ENCODE peak calls at places on chromosomes 12 and 14, in eight cellular contexts. S is esophagus muscularis mucosa, J is stomach, Q is GM12878, P is HCT116, O is sigmoid colon, C is Panc1, K is GM23338. I is an unnamed sample.

GRCh38 chr12:1093166-1093751 is 102.2 kb downstream of the ERC1 start:
- DNase-seq in S (no peak), J (no peak), Q (no peak), P (peak; percentile 53), O (no peak), C (no peak), K (peak; percentile 85), I (peak; percentile 33)

GRCh38 chr14:75539562-75540478 is 17.6 kb downstream of the BATF start:
- DNase-seq in S (no peak), J (no peak), Q (no peak), P (no peak), O (no peak), C (no peak), K (peak; percentile 36), I (no peak)

GRCh38 chr12:113030875-113031525 is 25.5 kb upstream of the DTX1 start:
- DNase-seq in S (no peak), J (no peak), Q (no peak), P (peak; percentile 82), O (no peak), C (no peak), K (peak; percentile 89), I (peak; percentile 10)

GRCh38 chr14:101888182-101888581 is 76.2 kb upstream of the DYNC1H1 start:
- DNase-seq in S (no peak), J (no peak), Q (no peak), P (no peak), O (no peak), C (no peak), K (no peak), I (no peak)

GRCh38 chr12:122018457-122018856 is 3.2 kb upstream of the BCL7A start:
- DNase-seq in S (no peak), J (no peak), Q (no peak), P (no peak), O (no peak), C (no peak), K (no peak), I (no peak)

GRCh38 chr14:63362305-63362914 is 43.7 kb upstream of the GPHB5 start:
- DNase-seq in S (no peak), J (no peak), Q (no peak), P (no peak), O (no peak), C (no peak), K (no peak), I (no peak)

GRCh38 chr14:60250318-60251035 is 1.5 kb downstream of the PPM1A start:
- DNase-seq in S (no peak), J (no peak), Q (no peak), P (peak; percentile 6), O (no peak), C (peak; percentile 8), K (peak; percentile 23), I (no peak)

GRCh38 chr14:59630281-59630963 is 53.8 kb upstream of the CCDC175 start:
- DNase-seq in S (no peak), J (no peak), Q (no peak), P (no peak), O (no peak), C (no peak), K (peak; percentile 76), I (no peak)

GRCh38 chr14:95354834-95355233 is 35.1 kb upstream of the CLMN start:
- DNase-seq in S (no peak), J (no peak), Q (no peak), P (no peak), O (no peak), C (no peak), K (no peak), I (no peak)

GRCh38 chr14:84566109-84566508 is 963.8 kb upstream of the FLRT2 start:
- DNase-seq in S (no peak), J (no peak), Q (no peak), P (no peak), O (no peak), C (no peak), K (peak; percentile 25), I (no peak)

GRCh38 chr12:80794506-80794905 is 77.8 kb downstream of the MYF5 start:
- DNase-seq in S (no peak), J (no peak), Q (no peak), P (no peak), O (no peak), C (no peak), K (no peak), I (no peak)

GRCh38 chr12:39239484-39240143 is 203.3 kb downstream of the KIF21A start:
- DNase-seq in S (no peak), J (no peak), Q (no peak), P (no peak), O (no peak), C (no peak), K (no peak), I (no peak)

GRCh38 chr12:91111366-91112321 is at the start of gene LUM:
- DNase-seq in S (no peak), J (no peak), Q (no peak), P (no peak), O (no peak), C (no peak), K (peak; percentile 22), I (no peak)

DNA sequence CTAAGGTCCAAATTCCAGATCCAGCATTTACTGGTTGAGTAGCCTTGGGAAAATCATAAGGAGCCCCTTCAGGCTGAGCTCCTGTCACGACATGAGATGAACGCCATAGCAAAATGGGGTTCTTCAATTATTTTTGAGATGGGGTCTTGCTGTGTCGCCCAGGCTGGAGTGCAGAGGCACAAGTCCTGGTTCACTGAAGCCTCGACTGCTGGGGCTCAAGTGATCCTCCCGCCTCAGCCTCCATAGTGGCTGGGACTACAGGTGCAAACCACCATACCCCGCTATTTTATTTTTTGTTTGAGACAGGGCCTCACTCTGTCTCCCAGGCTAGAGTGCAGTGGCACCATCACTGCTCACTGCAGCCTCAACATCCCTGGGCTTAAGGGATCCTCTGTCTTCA is 25.7 kb upstream of the GPR68 start:
- DNase-seq in S (no peak), J (no peak), Q (no peak), P (no peak), O (no peak), C (no peak), K (no peak), I (no peak)
- TF ChIP-seq CTCF in S (no peak), J (no peak), Q (no peak), P (no peak), O (no peak), C (no peak), K (no peak), I (no peak)

DNA sequence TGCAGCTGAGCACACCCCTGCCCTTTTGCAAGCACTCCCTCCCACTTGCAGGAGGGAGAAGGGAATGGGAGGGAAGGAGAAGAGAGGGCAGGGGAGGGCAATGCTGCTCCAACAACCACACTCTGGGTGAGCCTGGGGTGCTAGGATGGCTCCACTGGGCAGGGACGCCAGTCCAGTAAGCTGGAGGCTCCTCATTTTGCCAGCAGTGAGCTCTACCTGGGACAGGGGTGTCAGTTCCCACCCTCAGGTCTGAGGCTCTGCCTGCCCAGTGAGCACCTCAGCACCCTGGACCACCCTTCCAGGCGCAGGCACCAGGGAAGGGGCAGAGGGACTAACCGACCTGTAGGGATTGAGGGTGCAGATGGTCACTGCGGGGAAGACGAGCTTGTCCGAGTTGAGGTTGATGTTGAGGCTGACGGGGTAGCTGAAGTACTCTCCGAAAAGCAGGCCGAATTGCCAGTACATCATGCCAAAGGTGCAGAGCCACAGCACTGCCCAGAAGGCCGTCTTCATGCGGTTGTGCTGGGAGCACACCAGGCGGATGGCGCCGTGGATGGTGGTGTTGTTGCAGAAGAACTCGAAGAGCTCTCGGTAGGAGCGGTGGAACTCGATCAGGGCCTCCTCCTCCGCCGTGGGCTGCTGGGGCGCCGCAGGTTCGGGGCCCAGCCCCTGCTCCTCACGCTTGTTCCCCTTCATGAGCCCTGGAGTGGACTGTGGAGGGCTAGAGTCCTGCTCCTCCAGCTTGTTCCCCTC is 1.2 kb downstream of the SCNN1A start:
- DNase-seq in S (no peak), J (no peak), Q (no peak), P (no peak), O (peak; percentile 61), C (no peak), K (no peak), I (no peak)
- H3K4me3 ChIP-seq in S (no peak overlapping the region), J (peak overlapping the region; percentile 37), Q (no peak overlapping the region), P (peak overlapping the region; percentile 58), O (no peak overlapping the region), C (peak overlapping the region; percentile 18), K (peak overlapping the region; percentile 67), I (peak overlapping the region; percentile 14)

GRCh38 chr12:29039013-29039412 is 110.1 kb upstream of the FAR2 start:
- DNase-seq in S (no peak), J (no peak), Q (no peak), P (no peak), O (no peak), C (no peak), K (no peak), I (no peak)
- TF ChIP-seq POLR2AphosphoS5 in S (no peak), J (no peak), Q (no peak), P (no peak), O (no peak), C (no peak), K (no peak), I (no peak)

GRCh38 chr14:46661728-46662127 is 10.1 kb upstream of the RPL10L start:
- DNase-seq in S (no peak), J (no peak), Q (no peak), P (peak; percentile 0), O (no peak), C (no peak), K (peak; percentile 69), I (no peak)
- TF ChIP-seq CTCF in S (no peak), J (no peak), Q (no peak), P (no peak), O (no peak), C (peak; percentile 18), K (peak; percentile 60), I (no peak)

DNA sequence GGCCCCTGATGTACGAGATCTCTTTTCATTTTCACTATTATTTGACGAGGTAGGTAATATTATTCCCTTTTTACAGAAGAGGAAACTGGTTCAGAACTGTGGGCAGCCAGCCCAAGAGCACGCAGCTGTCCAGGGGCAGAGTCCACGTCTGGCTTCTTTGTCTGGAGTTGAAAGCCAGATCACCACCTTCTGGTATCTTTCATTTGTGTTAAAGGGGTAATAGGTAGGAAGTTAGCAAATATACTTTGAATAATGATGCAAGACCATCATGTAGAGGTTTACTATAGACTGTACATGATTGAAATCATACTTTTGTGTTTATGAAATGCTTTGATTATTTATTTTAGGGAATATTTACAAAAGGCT is 144.1 kb upstream of the AMIGO2 start:
- DNase-seq in S (no peak), J (peak; percentile 52), Q (no peak), P (no peak), O (no peak), C (no peak), K (no peak), I (no peak)
- H3K4me3 ChIP-seq in S (no peak overlapping the region), J (no peak overlapping the region), Q (no peak overlapping the region), P (no peak overlapping the region), O (no peak overlapping the region), C (no peak overlapping the region), K (peak overlapping the region; percentile 34), I (no peak overlapping the region)

GRCh38 chr12:4604684-4605193 is 42.7 kb downstream of the DYRK4 start:
- DNase-seq in S (peak; percentile 96), J (peak; percentile 84), Q (peak; percentile 68), P (peak; percentile 81), O (peak; percentile 90), C (peak; percentile 71), K (peak; percentile 95), I (peak; percentile 84)
- TF ChIP-seq POLR2AphosphoS5 in S (peak; percentile 76), J (peak; percentile 78), Q (peak; percentile 72), P (peak; percentile 76), O (peak; percentile 57), C (peak; percentile 52), K (peak; percentile 58), I (peak; percentile 91)

GRCh38 chr12:83954939-83955601 is 957.5 kb downstream of the SLC6A15 start:
- DNase-seq in S (no peak), J (no peak), Q (no peak), P (peak; percentile 22), O (no peak), C (no peak), K (peak; percentile 73), I (no peak)
- TF ChIP-seq CTCF in S (no peak), J (no peak), Q (no peak), P (no peak), O (no peak), C (no peak), K (peak; percentile 64), I (no peak)